ENCODE peak calls at places on chromosomes 12 and 14, in five cellular contexts. W is tibial artery, A is mucosa of descending colon, J is neural progenitor cell, X is heart right ventricle. H is an unnamed sample. For H3K4me1, the result is how much of the 10 kb centered on the place peaks cover.

GRCh38 chr14:22532345-22533056 is 56.5 kb downstream of the DAD1 start:
- DNase-seq in J (no peak), A (no peak), W (no peak), X (no peak), H (no peak)

GRCh38 chr12:118773956-118774723 is 207.2 kb upstream of the SRRM4 start:
- DNase-seq in A (no peak), J (peak), X (no peak), W (no peak), H (no peak)

GRCh38 chr14:70642313-70643235 is 858 bp downstream of the TTC9 start:
- DNase-seq in X (no peak), J (peak), A (peak), W (no peak), H (no peak)

GRCh38 chr12:19739195-19739776 is 300.0 kb downstream of the AEBP2 start:
- DNase-seq in J (peak), W (no peak), X (no peak), A (no peak), H (no peak)

GRCh38 chr12:89015419-89015818 is 336.9 kb downstream of the DUSP6 start:
- DNase-seq in X (no peak), J (no peak), W (no peak), A (no peak), H (no peak)

GRCh38 chr14:21347201-21347600 is 36.6 kb downstream of the SUPT16H start:
- DNase-seq in A (no peak), J (no peak), W (no peak), X (no peak), H (no peak)

GRCh38 chr12:104682790-104683279 is 226.1 kb downstream of the CHST11 start:
- DNase-seq in W (no peak), J (no peak), A (no peak), X (no peak), H (peak)

GRCh38 chr12:88187571-88187970 is 45.5 kb downstream of the TMTC3 start:
- DNase-seq in A (no peak), X (no peak), W (no peak), J (no peak), H (no peak)

GRCh38 chr12:60714141-60714900 is 1118.5 kb downstream of the SLC16A7 start:
- DNase-seq in A (no peak), W (no peak), X (no peak), J (no peak), H (no peak)
- H3K4me1 ChIP-seq in A (under half), W (under half), X (under half), J (under half), H (under half)

GRCh38 chr12:106108187-106108816 is 30.5 kb downstream of the NUAK1 start:
- DNase-seq in W (no peak), A (no peak), X (no peak), J (no peak), H (no peak)

GRCh38 chr12:106110626-106111300 is 28.0 kb downstream of the NUAK1 start:
- DNase-seq in X (no peak), W (no peak), A (no peak), J (no peak), H (no peak)

GRCh38 chr12:106107566-106107965 is 31.2 kb downstream of the NUAK1 start:
- DNase-seq in J (no peak), A (no peak), X (no peak), W (no peak), H (no peak)

GRCh38 chr12:106106892-106107291 is 31.9 kb downstream of the NUAK1 start:
- DNase-seq in J (peak), A (no peak), X (no peak), W (no peak), H (no peak)

DNA sequence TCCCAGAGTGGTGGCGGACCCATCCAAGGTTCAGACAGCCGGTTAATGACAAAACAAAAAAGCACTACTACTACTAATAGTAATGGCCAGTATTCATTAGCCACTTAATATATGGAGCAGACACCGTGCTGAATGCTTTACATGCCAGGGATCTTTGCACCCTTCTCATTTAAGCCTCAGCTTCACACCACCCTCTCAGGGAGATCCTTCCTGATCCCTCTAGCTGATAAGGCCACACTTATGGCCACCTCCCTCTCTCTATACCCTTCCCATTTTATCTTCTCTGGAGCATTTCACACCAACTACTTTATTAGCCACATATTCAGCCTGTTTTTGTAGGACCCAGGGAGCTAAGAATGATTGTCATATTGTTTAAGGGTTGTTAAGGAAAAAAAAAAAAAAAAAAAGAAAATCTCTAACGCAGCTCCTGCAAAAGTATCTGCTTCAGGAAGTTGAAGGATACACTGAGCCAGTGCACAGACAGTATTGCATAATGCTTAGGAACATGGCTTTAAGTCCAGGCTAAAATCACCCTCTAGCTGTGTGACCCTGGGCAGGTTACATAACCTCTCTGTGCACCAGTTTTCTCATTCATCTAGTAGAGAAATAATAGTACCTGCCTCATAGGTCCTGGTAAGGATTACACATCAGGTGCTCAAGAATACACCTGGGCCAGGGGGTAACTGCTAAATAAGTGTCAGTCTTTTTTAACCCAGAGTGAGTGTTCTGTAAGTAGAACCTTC is 29.4 kb downstream of the NUAK1 start:
- DNase-seq in X (no peak), W (no peak), J (no peak), A (no peak), H (no peak)
- H3K4me1 ChIP-seq in X (half or more), W (half or more), J (half or more), A (under half), H (under half)

GRCh38 chr12:810635-811415 is 58.4 kb downstream of the WNK1 start:
- DNase-seq in W (no peak), A (no peak), X (no peak), J (no peak), H (no peak)

GRCh38 chr12:802242-802995 is 50.0 kb downstream of the WNK1 start:
- DNase-seq in W (no peak), J (no peak), A (no peak), X (no peak), H (no peak)

GRCh38 chr12:806116-806805 is 53.9 kb downstream of the WNK1 start:
- DNase-seq in W (no peak), A (no peak), J (no peak), X (no peak), H (no peak)

GRCh38 chr12:807041-807717 is 54.8 kb downstream of the WNK1 start:
- DNase-seq in J (no peak), X (no peak), A (no peak), W (no peak), H (no peak)

DNA sequence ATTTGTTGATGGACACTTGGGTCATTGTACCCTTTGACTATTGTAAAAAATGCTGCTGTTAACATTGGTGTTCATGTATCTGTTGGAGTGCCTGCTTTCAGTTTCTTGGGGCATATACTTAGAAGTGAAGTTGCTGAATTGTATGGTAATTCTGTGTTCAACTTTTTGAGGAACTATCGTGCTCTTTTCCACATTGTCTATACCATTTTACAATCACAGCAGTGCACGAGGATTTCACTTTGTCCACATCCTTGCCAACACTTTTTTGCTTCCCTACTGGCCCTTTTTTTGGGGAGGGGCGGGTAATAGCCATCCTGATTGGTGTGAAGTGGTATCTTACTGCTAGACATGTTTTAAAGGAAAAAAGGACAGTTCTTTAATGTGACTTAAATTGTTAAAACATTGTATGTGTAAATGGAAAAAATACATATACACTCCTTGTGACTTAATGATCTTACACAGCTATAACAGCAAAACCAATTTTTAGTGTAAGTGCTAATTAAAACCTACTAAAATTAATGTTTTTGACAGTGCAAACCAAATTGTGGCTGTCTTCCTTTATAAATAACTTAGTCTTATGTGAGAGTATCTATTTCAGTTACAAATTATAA is 52.7 kb downstream of the WNK1 start:
- DNase-seq in W (no peak), J (no peak), A (no peak), X (no peak), H (no peak)
- H3K4me1 ChIP-seq in W (under half), J (under half), A (under half), X (half or more), H (under half)

GRCh38 chr14:68585690-68586089 is 207.2 kb downstream of the ZFP36L1 start:
- DNase-seq in X (no peak), W (no peak), J (peak), A (no peak), H (no peak)
- H3K4me1 ChIP-seq in X (under half), W (under half), J (half or more), A (under half), H (under half)

GRCh38 chr14:100675664-100676063 is 51.0 kb upstream of the DLK1 start:
- DNase-seq in W (no peak), A (no peak), X (no peak), J (no peak), H (no peak)

GRCh38 chr14:100677152-100677924 is 49.4 kb upstream of the DLK1 start:
- DNase-seq in J (no peak), W (no peak), X (peak), A (no peak), H (no peak)

GRCh38 chr14:100674897-100675618 is 51.6 kb upstream of the DLK1 start:
- DNase-seq in W (no peak), A (no peak), J (no peak), X (no peak), H (no peak)

GRCh38 chr14:100674428-100674827 is 52.3 kb upstream of the DLK1 start:
- DNase-seq in W (no peak), A (no peak), X (no peak), J (peak), H (no peak)

DNA sequence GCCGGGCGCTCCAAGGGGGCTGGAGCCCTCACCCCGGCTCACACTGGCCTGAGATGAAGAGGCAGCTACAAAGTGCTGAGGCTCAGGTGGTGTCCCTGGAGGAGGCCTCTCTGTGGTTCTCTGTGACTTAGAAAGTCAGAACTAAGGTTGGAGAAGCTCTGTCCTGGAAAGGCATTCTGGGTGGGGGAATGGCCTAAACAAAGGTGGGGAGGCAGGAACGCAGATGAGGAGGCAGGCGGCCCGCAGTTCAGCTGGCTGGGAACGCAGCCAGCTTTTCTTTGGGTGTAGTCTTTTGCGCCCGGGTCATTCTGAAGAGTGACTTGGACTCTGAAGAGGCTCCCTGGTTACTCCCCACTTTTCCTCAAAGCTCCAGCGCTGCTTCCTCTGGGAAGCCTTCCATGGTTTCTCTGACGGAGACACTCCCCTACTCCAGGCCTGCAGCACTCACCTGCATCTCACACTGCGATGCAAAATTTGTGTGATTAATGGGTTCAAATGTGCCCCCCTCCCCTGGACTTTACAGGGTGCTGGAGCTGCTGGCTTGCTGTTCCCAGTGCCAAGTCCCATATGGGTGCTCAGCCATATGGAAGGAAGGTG is 50.5 kb upstream of the DLK1 start:
- DNase-seq in W (no peak), X (no peak), J (no peak), A (peak), H (no peak)
- H3K4me1 ChIP-seq in W (under half), X (under half), J (half or more), A (under half), H (under half)

GRCh38 chr14:63562414-63562813 is 19.2 kb upstream of the PPP2R5E start:
- DNase-seq in X (no peak), W (no peak), A (no peak), J (no peak), H (no peak)

GRCh38 chr14:63565448-63565847 is 22.3 kb upstream of the PPP2R5E start:
- DNase-seq in A (no peak), X (no peak), W (no peak), J (no peak), H (no peak)

GRCh38 chr14:63563370-63564026 is 20.3 kb upstream of the PPP2R5E start:
- DNase-seq in W (no peak), X (no peak), A (no peak), J (no peak), H (no peak)

DNA sequence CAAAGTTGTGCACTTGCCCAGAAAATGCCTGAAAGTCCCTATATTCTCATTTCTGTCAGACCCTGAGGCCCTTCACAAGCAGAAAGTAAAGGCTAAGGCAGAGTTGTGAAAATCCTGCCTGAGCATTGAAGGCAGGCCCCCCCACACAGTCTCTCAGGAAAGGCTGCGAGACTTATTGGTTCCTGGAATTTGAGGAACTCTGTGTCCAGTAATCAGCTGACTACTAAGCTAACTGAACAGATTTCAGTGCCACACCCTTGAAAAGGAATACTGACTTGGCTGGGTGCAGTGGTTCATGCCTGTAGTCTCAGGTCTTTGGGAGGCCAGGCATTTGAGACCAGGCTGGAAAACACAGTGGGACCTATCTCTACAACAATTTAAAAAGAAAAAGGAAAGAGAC is 21.1 kb upstream of the PPP2R5E start:
- DNase-seq in A (no peak), X (no peak), W (no peak), J (no peak), H (no peak)
- H3K4me1 ChIP-seq in A (under half), X (under half), W (under half), J (under half), H (under half)